ENCODE peak calls at places on chromosomes 13 and 19, in six cellular contexts. V is sigmoid colon, X is AG09309, R is RWPE1, F is AG10803, B is OCI-LY7. H is an unnamed sample.
A peak's percentile ranks its signal among the peaks of the same experiment; 100 is the strongest.

GRCh38 chr19:54573330-54573872 is at the start of gene LILRA2:
- DNase-seq in F (no peak), B (peak; percentile 52), X (no peak), V (no peak), R (no peak), H (no peak)

GRCh38 chr13:94327318-94327717 is 152.2 kb downstream of the DCT start:
- DNase-seq in X (no peak), B (peak; percentile 49), V (no peak), F (no peak), R (no peak), H (no peak)

GRCh38 chr19:7983286-7983950 is 22.0 kb downstream of the ELAVL1 start:
- DNase-seq in F (no peak), V (no peak), R (no peak), B (no peak), X (no peak), H (peak; percentile 69)

GRCh38 chr13:44365899-44366298 is 7.7 kb upstream of the SERP2 start:
- DNase-seq in B (no peak), R (no peak), F (no peak), X (no peak), V (no peak), H (no peak)

GRCh38 chr13:73058432-73058740 is 419 bp upstream of the KLF5 start:
- DNase-seq in X (no peak), F (no peak), V (no peak), R (no peak), B (no peak), H (no peak)

GRCh38 chr13:101382701-101383100 is 33.6 kb downstream of the NALCN start:
- DNase-seq in X (no peak), V (no peak), F (no peak), R (no peak), B (no peak), H (no peak)

GRCh38 chr13:112177459-112177858 is 110.5 kb downstream of the SOX1 start:
- DNase-seq in R (no peak), F (no peak), B (no peak), V (no peak), X (no peak), H (no peak)

GRCh38 chr19:6925801-6926751 is 38.7 kb downstream of the ADGRE1 start:
- DNase-seq in X (peak; percentile 0), V (no peak), R (no peak), B (no peak), F (peak; percentile 4), H (no peak)

GRCh38 chr13:29594710-29595379 is 643 bp downstream of the SLC7A1 start:
- DNase-seq in R (peak; percentile 44), V (peak; percentile 89), B (peak; percentile 72), F (peak; percentile 72), X (peak; percentile 28), H (no peak)

DNA sequence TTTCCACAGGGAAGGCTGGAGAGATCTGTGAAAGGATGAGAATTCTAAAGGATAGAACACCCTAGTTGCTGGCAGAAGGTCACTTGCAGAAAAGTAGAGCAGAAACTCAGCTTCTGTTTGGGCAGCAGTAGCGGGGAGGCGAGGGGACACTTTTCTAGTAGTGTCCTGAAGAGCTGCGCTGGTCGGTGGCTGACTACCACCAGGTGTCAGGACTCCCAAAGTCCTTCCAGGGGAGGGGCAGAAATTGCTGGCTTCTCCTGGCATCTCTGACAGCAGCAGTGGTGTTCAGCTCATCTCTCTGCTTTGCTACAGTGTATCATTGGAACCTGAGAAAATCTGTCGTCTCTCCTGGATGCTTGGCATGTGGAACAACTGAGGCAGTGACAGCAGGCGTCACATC is 120.9 kb downstream of the ZDHHC20 start:
- DNase-seq in V (no peak), B (no peak), R (no peak), X (no peak), F (no peak), H (no peak)
- TF ChIP-seq CTCF in V (no peak), B (no peak), R (no peak), X (no peak), F (peak; percentile 3), H (peak; percentile 34)

GRCh38 chr13:113645329-113645728 is 12.7 kb downstream of the ATP4B start:
- DNase-seq in F (no peak), R (no peak), V (no peak), B (no peak), X (no peak), H (no peak)
- TF ChIP-seq CTCF in F (no peak), R (no peak), V (no peak), B (no peak), X (no peak), H (no peak)

GRCh38 chr19:21472507-21472906 is 32.9 kb upstream of the ZNF429 start:
- DNase-seq in F (no peak), B (peak; percentile 14), R (no peak), V (no peak), X (no peak), H (no peak)
- TF ChIP-seq CTCF in F (no peak), B (no peak), R (no peak), V (no peak), X (no peak), H (no peak)

DNA sequence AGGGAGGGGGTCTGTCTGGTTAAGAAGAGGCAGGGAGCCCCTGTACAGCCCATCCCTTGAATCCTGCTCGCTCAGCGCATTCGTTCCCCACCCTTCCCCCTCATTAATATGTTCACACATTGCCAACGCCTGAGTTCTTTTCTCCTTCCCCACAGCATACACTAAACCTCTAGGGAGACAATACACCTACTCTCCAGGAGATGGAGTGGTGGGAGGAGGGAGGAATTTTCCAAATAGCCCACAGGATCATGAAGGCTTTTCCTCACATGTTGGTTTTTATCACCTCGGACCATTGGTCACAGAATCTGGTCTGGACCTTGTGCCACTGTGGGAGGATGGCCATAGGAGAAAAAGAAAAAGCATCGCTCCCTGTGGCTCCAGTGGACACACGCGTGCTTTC is 294.9 kb downstream of the SHISA2 start:
- DNase-seq in B (no peak), V (no peak), F (no peak), X (no peak), R (no peak), H (no peak)
- TF ChIP-seq CTCF in B (no peak), V (no peak), F (no peak), X (no peak), R (no peak), H (peak; percentile 38)

DNA sequence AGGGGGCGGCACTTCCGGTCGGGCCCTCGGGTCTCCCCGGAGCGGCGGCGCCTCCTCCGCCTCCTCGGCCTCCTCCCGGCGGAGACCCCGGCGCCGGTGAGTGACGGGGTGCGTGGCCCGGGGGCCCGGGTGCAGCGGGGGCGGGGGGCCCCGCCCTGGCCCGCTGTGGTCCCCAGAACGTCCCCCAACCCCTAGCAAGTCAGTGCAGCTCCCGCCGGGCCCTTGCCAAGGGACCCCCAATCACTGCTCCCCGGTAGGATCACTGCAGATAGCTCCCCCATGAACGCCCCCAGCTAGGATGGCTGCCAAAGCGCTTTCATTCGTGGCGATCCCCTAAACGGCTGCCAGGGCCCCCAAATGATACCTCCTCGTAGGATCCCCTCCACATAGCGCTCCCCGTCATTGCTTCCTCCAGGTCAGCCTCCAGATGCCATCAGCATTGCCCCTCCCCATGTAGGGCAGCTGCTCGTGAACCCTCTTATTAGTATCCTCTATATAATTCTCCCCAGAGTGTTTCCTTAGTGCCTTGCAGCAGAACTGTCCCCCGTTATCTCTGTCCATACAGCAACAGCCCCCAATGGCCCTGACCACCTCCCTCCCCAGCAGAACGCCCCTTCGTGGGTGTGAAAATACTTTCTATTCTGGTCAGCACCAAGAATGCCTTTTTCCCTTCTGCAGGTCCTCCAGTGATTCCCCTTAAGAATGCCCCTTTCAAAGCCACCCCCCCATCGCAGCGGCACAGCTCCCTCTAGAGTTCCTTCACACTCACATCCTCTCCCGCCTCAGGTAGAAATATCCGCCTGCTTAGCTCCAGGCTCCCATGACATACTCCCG is at the start of gene ZNF865:
- DNase-seq in B (peak; percentile 80), X (no peak), V (peak; percentile 87), R (peak; percentile 68), F (peak; percentile 81), H (no peak)
- TF ChIP-seq CTCF in B (peak; percentile 88), X (peak; percentile 91), V (peak; percentile 40), R (peak; percentile 86), F (peak; percentile 90), H (peak; percentile 87)